ENCODE peak calls at places on chromosomes 2 and 18, in eight cellular contexts. D is prostate gland, Z is suprapubic skin, L is esophagus squamous epithelium, O is body of pancreas, H is ovary, U is endothelial cell of umbilical vein, I is sigmoid colon. C is an unnamed sample.

GRCh38 chr2:9675369-9676351 is 44.9 kb upstream of the YWHAQ start:
- DNase-seq in D (no peak), Z (no peak), L (no peak), O (no peak), H (no peak), U (peak; percentile 62), I (no peak), C (no peak)

GRCh38 chr2:197804758-197805597 is 585 bp downstream of the PLCL1 start:
- DNase-seq in D (no peak), Z (peak; percentile 78), L (no peak), O (peak; percentile 5), H (peak; percentile 17), U (peak; percentile 61), I (peak; percentile 80), C (no peak)

GRCh38 chr18:10784596-10785202 is 258.9 kb downstream of the NAPG start:
- DNase-seq in D (no peak), Z (no peak), L (no peak), O (no peak), H (no peak), U (no peak), I (no peak), C (no peak)

GRCh38 chr2:238159676-238160205 is 971 bp downstream of the ERFE start:
- DNase-seq in D (no peak), Z (no peak), L (no peak), O (no peak), H (no peak), U (no peak), I (no peak), C (no peak)

GRCh38 chr2:241230435-241230834 is 42.0 kb downstream of the ANO7 start:
- DNase-seq in D (no peak), Z (no peak), L (no peak), O (peak; percentile 52), H (no peak), U (no peak), I (no peak), C (no peak)

GRCh38 chr2:25035537-25036220 is 6.2 kb upstream of the EFR3B start:
- DNase-seq in D (no peak), Z (no peak), L (no peak), O (no peak), H (no peak), U (no peak), I (no peak), C (no peak)

GRCh38 chr2:160657206-160657605 is 163.6 kb upstream of the RBMS1 start:
- DNase-seq in D (no peak), Z (no peak), L (no peak), O (peak; percentile 13), H (no peak), U (no peak), I (no peak), C (no peak)

GRCh38 chr2:10410001-10410671 is 38.0 kb downstream of the ODC1 start:
- DNase-seq in D (no peak), Z (no peak), L (no peak), O (peak; percentile 40), H (no peak), U (no peak), I (no peak), C (no peak)

GRCh38 chr2:192023006-192023405 is 171.7 kb downstream of the TMEFF2 start:
- DNase-seq in D (no peak), Z (no peak), L (no peak), O (no peak), H (no peak), U (no peak), I (no peak), C (no peak)

GRCh38 chr2:74756356-74756890 is 77.5 kb upstream of the HK2 start:
- DNase-seq in D (no peak), Z (no peak), L (no peak), O (no peak), H (no peak), U (no peak), I (no peak), C (no peak)

GRCh38 chr2:11631462-11631861 is 38.5 kb downstream of the NTSR2 start:
- DNase-seq in D (peak; percentile 30), Z (no peak), L (no peak), O (no peak), H (no peak), U (no peak), I (no peak), C (no peak)

GRCh38 chr2:105924271-105924670 is 179.6 kb downstream of the NCK2 start:
- DNase-seq in D (no peak), Z (no peak), L (no peak), O (no peak), H (no peak), U (no peak), I (no peak), C (no peak)

DNA sequence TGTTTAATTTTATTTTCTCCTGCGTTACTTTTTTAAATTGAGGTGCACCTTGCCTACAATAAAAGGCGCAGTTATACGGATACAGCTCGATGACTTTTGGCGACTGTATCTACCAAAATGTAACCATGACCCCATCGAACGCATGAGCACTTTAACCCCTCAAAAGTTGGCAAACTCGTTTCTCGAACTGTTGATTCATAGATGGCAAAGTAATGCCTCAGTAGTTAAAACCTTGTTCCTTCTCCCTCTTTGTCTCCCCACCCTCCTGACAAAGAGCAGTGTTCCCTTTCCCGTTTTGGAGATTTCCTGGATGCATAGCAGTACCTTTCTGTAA is 577 bp downstream of the MOGAT1 start:
- DNase-seq in D (no peak), Z (no peak), L (no peak), O (no peak), H (no peak), U (no peak), I (no peak), C (no peak)
- TF ChIP-seq POLR2A in D (no peak), Z (no peak), L (no peak), O (no peak), H (no peak), U (no peak), I (no peak), C (no peak)

GRCh38 chr2:233107906-233108305 is 47.8 kb downstream of the INPP5D start:
- DNase-seq in D (no peak), Z (no peak), L (no peak), O (no peak), H (no peak), U (no peak), I (no peak), C (no peak)
- TF ChIP-seq POLR2A in D (no peak), Z (no peak), L (no peak), O (no peak), H (no peak), U (no peak), I (no peak), C (no peak)

GRCh38 chr18:74229891-74230290 is 61.9 kb downstream of the CYB5A start:
- DNase-seq in D (no peak), Z (no peak), L (no peak), O (peak; percentile 44), H (no peak), U (no peak), I (no peak), C (peak; percentile 56)
- TF ChIP-seq POLR2A in D (no peak), Z (no peak), L (no peak), O (peak; percentile 34), H (no peak), U (no peak), I (no peak), C (no peak)

DNA sequence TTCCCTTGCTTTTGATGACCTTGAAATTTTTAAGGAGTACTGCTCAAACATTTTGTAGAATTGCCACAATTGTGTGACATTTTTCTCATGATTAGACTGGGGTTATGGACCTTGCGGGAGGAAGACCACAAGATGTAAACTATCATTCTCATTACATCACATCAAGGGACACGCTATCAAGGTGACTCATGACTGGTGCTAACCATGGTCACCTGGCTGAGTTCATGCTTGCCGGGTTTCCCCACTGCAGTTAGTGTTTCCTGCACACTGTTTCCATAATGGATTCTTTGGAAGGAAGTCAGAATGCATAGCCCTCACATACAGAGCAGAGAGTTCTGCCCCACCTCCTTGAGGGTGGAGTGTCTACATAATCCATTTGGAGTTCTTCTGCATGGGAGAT is 6.2 kb downstream of the MC2R start:
- DNase-seq in D (no peak), Z (no peak), L (no peak), O (no peak), H (no peak), U (no peak), I (no peak), C (no peak)
- TF ChIP-seq POLR2A in D (no peak), Z (no peak), L (no peak), O (no peak), H (no peak), U (no peak), I (no peak), C (no peak)

C was measured in stomach.